ENCODE peak calls at places on chromosomes 5 and 9, in five cellular contexts. A is SW 1271, P is fibroblast of mammary gland, Y is tibial nerve, S is activated T-cell treated with anti-CD3 and anti-CD28 coated beads for 1 hour. T is an unnamed sample.

GRCh38 chr5:59360130-59360555 is 533.4 kb downstream of the PDE4D start:
- DNase-seq in A (no peak), P (no peak), Y (no peak), S (no peak), T (no peak)

GRCh38 chr5:138874771-138875628 is at the start of gene LRRTM2:
- DNase-seq in A (no peak), P (peak), Y (no peak), S (no peak), T (no peak)

GRCh38 chr5:169895876-169896275 is 84.4 kb downstream of the INSYN2B start:
- DNase-seq in A (no peak), P (peak), Y (no peak), S (no peak), T (no peak)

GRCh38 chr5:16580382-16580781 is 36.4 kb downstream of the RETREG1 start:
- DNase-seq in A (no peak), P (no peak), Y (no peak), S (no peak), T (no peak)

GRCh38 chr9:126791406-126792230 is 13.2 kb upstream of the ZBTB43 start:
- DNase-seq in A (peak), P (peak), Y (no peak), S (no peak), T (no peak)

GRCh38 chr5:148799737-148800527 is 26.5 kb upstream of the ADRB2 start:
- DNase-seq in A (no peak), P (no peak), Y (no peak), S (no peak), T (no peak)

GRCh38 chr5:9765421-9765820 is 135.3 kb upstream of the TAS2R1 start:
- DNase-seq in A (no peak), P (peak), Y (no peak), S (no peak), T (no peak)

GRCh38 chr9:135884328-135885035 is 22.9 kb downstream of the CAMSAP1 start:
- DNase-seq in A (no peak), P (peak), Y (no peak), S (no peak), T (no peak)

GRCh38 chr5:29412979-29413378 is 1780.5 kb upstream of the CDH6 start:
- DNase-seq in A (no peak), P (no peak), Y (no peak), S (no peak), T (no peak)

GRCh38 chr5:180629703-180630382 is 19.6 kb downstream of the FLT4 start:
- DNase-seq in A (no peak), P (no peak), Y (no peak), S (no peak), T (no peak)

GRCh38 chr9:97853844-97854695 is 1.0 kb downstream of the FOXE1 start:
- DNase-seq in A (peak), P (peak), Y (no peak), S (peak), T (peak)

GRCh38 chr5:137491121-137491520 is 8.0 kb downstream of the SPOCK1 start:
- DNase-seq in A (no peak), P (peak), Y (no peak), S (no peak), T (no peak)

GRCh38 chr5:78497573-78498533 is 137.4 kb downstream of the SCAMP1 start:
- DNase-seq in A (no peak), P (peak), Y (no peak), S (no peak), T (no peak)

GRCh38 chr5:95631991-95632675 is 12.2 kb downstream of the GPR150 start:
- DNase-seq in A (peak), P (peak), Y (no peak), S (peak), T (peak)

GRCh38 chr5:160188151-160188967 is 40.9 kb upstream of the FABP6 start:
- DNase-seq in A (no peak), P (peak), Y (peak), S (no peak), T (no peak)

GRCh38 chr9:35974800-35975199 is 16.8 kb upstream of the OR2S2 start:
- DNase-seq in A (no peak), P (no peak), Y (no peak), S (no peak), T (no peak)

GRCh38 chr9:133534346-133535284 is at the start of gene ADAMTSL2:
- DNase-seq in A (no peak), P (peak), Y (no peak), S (peak), T (no peak)

GRCh38 chr9:94847486-94847885 is 121.0 kb downstream of the AOPEP start:
- DNase-seq in A (no peak), P (peak), Y (no peak), S (no peak), T (no peak)

GRCh38 chr5:177498013-177498847 is 826 bp upstream of the PDLIM7 start:
- DNase-seq in A (no peak), P (no peak), Y (no peak), S (no peak), T (no peak)

GRCh38 chr5:67536892-67537291 is 340.3 kb upstream of the CD180 start:
- DNase-seq in A (no peak), P (peak), Y (no peak), S (no peak), T (no peak)

GRCh38 chr9:104927216-104927911 is 591 bp downstream of the ABCA1 start:
- DNase-seq in A (no peak), P (peak), Y (no peak), S (no peak), T (no peak)

GRCh38 chr5:15254607-15255006 is 245.4 kb upstream of the FBXL7 start:
- DNase-seq in A (no peak), P (peak), Y (no peak), S (no peak), T (no peak)